ENCODE peak calls at places on chromosomes 1 and 21, in six cellular contexts. W is T-cell; I is activated CD4-positive, alpha-beta T cell treated with anti-CD3 and anti-CD28 coated beads, Interleukin-2, amount 50 U/mL, for 48 hours; H is EL; Q is NCI-H345; V is epithelial cell of esophagus. P is an unnamed sample.

GRCh38 chr1:119372493-119373086 is 4.0 kb downstream of the HAO2 start:
- DNase-seq in H (peak; percentile 26), I (no peak), Q (no peak), W (no peak), V (peak; percentile 70), P (peak; percentile 80)

GRCh38 chr1:14259191-14259757 is 339.2 kb upstream of the KAZN start:
- DNase-seq in I (no peak), V (no peak), Q (no peak), H (no peak), W (no peak), P (no peak)

GRCh38 chr21:41358193-41359166 is 3.3 kb upstream of the MX2 start:
- DNase-seq in W (no peak), H (no peak), V (no peak), Q (no peak), I (no peak), P (no peak)

GRCh38 chr21:14762734-14763694 is 216.9 kb upstream of the SAMSN1 start:
- DNase-seq in H (no peak), W (no peak), Q (no peak), V (no peak), I (no peak), P (no peak)

GRCh38 chr1:211571998-211572397 is 7.0 kb downstream of the SLC30A1 start:
- DNase-seq in H (no peak), W (no peak), Q (no peak), V (no peak), I (no peak), P (no peak)

GRCh38 chr1:112011231-112011630 is 21.8 kb upstream of the KCND3 start:
- DNase-seq in W (no peak), V (peak; percentile 65), H (peak; percentile 24), I (no peak), Q (no peak), P (peak; percentile 51)

GRCh38 chr1:149936076-149936991 is at the start of gene MTMR11:
- DNase-seq in I (no peak), V (peak; percentile 51), Q (no peak), H (peak; percentile 54), W (no peak), P (peak; percentile 69)

GRCh38 chr21:34844033-34844923 is 175.5 kb downstream of the CLIC6 start:
- DNase-seq in V (peak; percentile 78), I (no peak), H (peak; percentile 30), W (no peak), Q (peak; percentile 75), P (no peak)

GRCh38 chr1:53134961-53135734 is 7.3 kb downstream of the SLC1A7 start:
- DNase-seq in V (peak; percentile 8), I (no peak), W (no peak), Q (no peak), H (no peak), P (no peak)

GRCh38 chr1:167599839-167600581 is 30.0 kb upstream of the RCSD1 start:
- DNase-seq in H (peak; percentile 48), W (peak; percentile 45), I (peak; percentile 40), V (peak; percentile 45), Q (no peak), P (peak; percentile 58)

GRCh38 chr1:192584951-192585350 is 9.4 kb downstream of the RGS1 start:
- DNase-seq in I (no peak), W (no peak), H (no peak), V (no peak), Q (no peak), P (no peak)

GRCh38 chr1:94926365-94926914 is 470 bp downstream of the CNN3 start:
- DNase-seq in I (peak; percentile 19), Q (peak; percentile 59), H (peak; percentile 67), V (peak; percentile 39), W (no peak), P (peak; percentile 56)